ENCODE peak calls at places on chromosomes 7 and 10, in ten cellular contexts. One of them, this sample, is unnamed.

GRCh38 chr10:123301077-123301875 is 147.1 kb downstream of the BUB3 start:
- DNase-seq in Right ventricle myocardium superior: peak; percentile 56
- DNase-seq in BJ: no peak
- DNase-seq in NCI-H774: no peak
- DNase-seq in COR-L47: peak; percentile 23
- DNase-seq in AG08395: peak; percentile 62
- DNase-seq in naive thymus-derived CD8-positive, alpha-beta T cell: no peak
- DNase-seq in mucosa of gallbladder: no peak
- DNase-seq in ovary: no peak
- DNase-seq in HT-29: no peak
- DNase-seq in this sample: peak; percentile 4

GRCh38 chr10:101675115-101675514 is 19.9 kb downstream of the FBXW4 start:
- DNase-seq in Right ventricle myocardium superior: no peak
- DNase-seq in BJ: no peak
- DNase-seq in NCI-H774: no peak
- DNase-seq in COR-L47: no peak
- DNase-seq in AG08395: no peak
- DNase-seq in naive thymus-derived CD8-positive, alpha-beta T cell: no peak
- DNase-seq in mucosa of gallbladder: no peak
- DNase-seq in ovary: no peak
- DNase-seq in HT-29: no peak
- DNase-seq in this sample: no peak

GRCh38 chr10:49053053-49053997 is 62.0 kb downstream of the VSTM4 start:
- DNase-seq in Right ventricle myocardium superior: peak; percentile 65
- DNase-seq in BJ: no peak
- DNase-seq in NCI-H774: no peak
- DNase-seq in COR-L47: no peak
- DNase-seq in AG08395: no peak
- DNase-seq in naive thymus-derived CD8-positive, alpha-beta T cell: no peak
- DNase-seq in mucosa of gallbladder: no peak
- DNase-seq in ovary: no peak
- DNase-seq in HT-29: no peak
- DNase-seq in this sample: no peak

GRCh38 chr7:44762300-44762699 is 13.7 kb downstream of the ZMIZ2 start:
- DNase-seq in Right ventricle myocardium superior: no peak
- DNase-seq in BJ: no peak
- DNase-seq in NCI-H774: no peak
- DNase-seq in COR-L47: no peak
- DNase-seq in AG08395: no peak
- DNase-seq in naive thymus-derived CD8-positive, alpha-beta T cell: no peak
- DNase-seq in mucosa of gallbladder: no peak
- DNase-seq in ovary: no peak
- DNase-seq in HT-29: peak; percentile 22
- DNase-seq in this sample: no peak

GRCh38 chr7:13880789-13881188 is 108.7 kb downstream of the ETV1 start:
- DNase-seq in Right ventricle myocardium superior: no peak
- DNase-seq in BJ: peak; percentile 63
- DNase-seq in NCI-H774: no peak
- DNase-seq in COR-L47: no peak
- DNase-seq in AG08395: peak; percentile 79
- DNase-seq in naive thymus-derived CD8-positive, alpha-beta T cell: no peak
- DNase-seq in mucosa of gallbladder: no peak
- DNase-seq in ovary: no peak
- DNase-seq in HT-29: no peak
- DNase-seq in this sample: no peak

GRCh38 chr7:78400038-78400437 is 601.5 kb downstream of the PHTF2 start:
- DNase-seq in Right ventricle myocardium superior: no peak
- DNase-seq in BJ: no peak
- DNase-seq in NCI-H774: no peak
- DNase-seq in COR-L47: no peak
- DNase-seq in AG08395: no peak
- DNase-seq in naive thymus-derived CD8-positive, alpha-beta T cell: no peak
- DNase-seq in mucosa of gallbladder: no peak
- DNase-seq in ovary: no peak
- DNase-seq in HT-29: no peak
- DNase-seq in this sample: no peak

GRCh38 chr7:28990200-28990960 is 32.2 kb upstream of the TRIL start:
- DNase-seq in Right ventricle myocardium superior: peak; percentile 81
- DNase-seq in BJ: no peak
- DNase-seq in NCI-H774: no peak
- DNase-seq in COR-L47: no peak
- DNase-seq in AG08395: no peak
- DNase-seq in naive thymus-derived CD8-positive, alpha-beta T cell: no peak
- DNase-seq in mucosa of gallbladder: no peak
- DNase-seq in ovary: no peak
- DNase-seq in HT-29: no peak
- DNase-seq in this sample: no peak

GRCh38 chr10:52334595-52334994 is 20.5 kb downstream of the DKK1 start:
- DNase-seq in Right ventricle myocardium superior: no peak
- DNase-seq in BJ: no peak
- DNase-seq in NCI-H774: no peak
- DNase-seq in COR-L47: no peak
- DNase-seq in AG08395: no peak
- DNase-seq in naive thymus-derived CD8-positive, alpha-beta T cell: no peak
- DNase-seq in mucosa of gallbladder: no peak
- DNase-seq in ovary: no peak
- DNase-seq in HT-29: no peak
- DNase-seq in this sample: no peak

GRCh38 chr10:4511559-4511958 is 314.4 kb upstream of the AKR1E2 start:
- DNase-seq in Right ventricle myocardium superior: no peak
- DNase-seq in BJ: no peak
- DNase-seq in NCI-H774: no peak
- DNase-seq in COR-L47: no peak
- DNase-seq in AG08395: peak; percentile 31
- DNase-seq in naive thymus-derived CD8-positive, alpha-beta T cell: no peak
- DNase-seq in mucosa of gallbladder: no peak
- DNase-seq in ovary: no peak
- DNase-seq in HT-29: no peak
- DNase-seq in this sample: no peak

GRCh38 chr10:43923328-43923727 is 274.6 kb upstream of the ZNF32 start:
- DNase-seq in Right ventricle myocardium superior: no peak
- DNase-seq in BJ: no peak
- DNase-seq in NCI-H774: no peak
- DNase-seq in COR-L47: no peak
- DNase-seq in AG08395: no peak
- DNase-seq in naive thymus-derived CD8-positive, alpha-beta T cell: no peak
- DNase-seq in mucosa of gallbladder: no peak
- DNase-seq in ovary: no peak
- DNase-seq in HT-29: no peak
- DNase-seq in this sample: no peak

GRCh38 chr7:13541326-13541725 is 448.1 kb downstream of the ETV1 start:
- DNase-seq in Right ventricle myocardium superior: no peak
- DNase-seq in BJ: no peak
- DNase-seq in NCI-H774: no peak
- DNase-seq in COR-L47: no peak
- DNase-seq in AG08395: no peak
- DNase-seq in naive thymus-derived CD8-positive, alpha-beta T cell: no peak
- DNase-seq in mucosa of gallbladder: no peak
- DNase-seq in ovary: no peak
- DNase-seq in HT-29: no peak
- DNase-seq in this sample: no peak

GRCh38 chr7:46550864-46551263 is 629.8 kb upstream of the IGFBP3 start:
- DNase-seq in Right ventricle myocardium superior: no peak
- DNase-seq in BJ: no peak
- DNase-seq in NCI-H774: no peak
- DNase-seq in COR-L47: no peak
- DNase-seq in AG08395: no peak
- DNase-seq in naive thymus-derived CD8-positive, alpha-beta T cell: no peak
- DNase-seq in mucosa of gallbladder: no peak
- DNase-seq in ovary: no peak
- DNase-seq in HT-29: no peak
- DNase-seq in this sample: no peak

GRCh38 chr7:127415060-127415742 is 22.7 kb upstream of the ZNF800 start:
- DNase-seq in Right ventricle myocardium superior: no peak
- DNase-seq in BJ: no peak
- DNase-seq in NCI-H774: no peak
- DNase-seq in COR-L47: no peak
- DNase-seq in AG08395: no peak
- DNase-seq in naive thymus-derived CD8-positive, alpha-beta T cell: no peak
- DNase-seq in mucosa of gallbladder: no peak
- DNase-seq in ovary: no peak
- DNase-seq in HT-29: no peak
- DNase-seq in this sample: no peak

GRCh38 chr10:110355181-110355831 is 50.6 kb upstream of the SMNDC1 start:
- DNase-seq in Right ventricle myocardium superior: no peak
- DNase-seq in BJ: no peak
- DNase-seq in NCI-H774: no peak
- DNase-seq in COR-L47: no peak
- DNase-seq in AG08395: no peak
- DNase-seq in naive thymus-derived CD8-positive, alpha-beta T cell: no peak
- DNase-seq in mucosa of gallbladder: no peak
- DNase-seq in ovary: no peak
- DNase-seq in HT-29: no peak
- DNase-seq in this sample: no peak

GRCh38 chr7:128361463-128362441 is at the start of gene PRRT4:
- DNase-seq in Right ventricle myocardium superior: peak; percentile 73
- DNase-seq in BJ: no peak
- DNase-seq in NCI-H774: no peak
- DNase-seq in COR-L47: peak; percentile 63
- DNase-seq in AG08395: peak; percentile 50
- DNase-seq in naive thymus-derived CD8-positive, alpha-beta T cell: peak; percentile 77
- DNase-seq in mucosa of gallbladder: no peak
- DNase-seq in ovary: peak; percentile 69
- DNase-seq in HT-29: no peak
- DNase-seq in this sample: peak; percentile 42

GRCh38 chr7:36048141-36048901 is 104.7 kb upstream of the EEPD1 start:
- DNase-seq in Right ventricle myocardium superior: no peak
- DNase-seq in BJ: peak; percentile 93
- DNase-seq in NCI-H774: no peak
- DNase-seq in COR-L47: no peak
- DNase-seq in AG08395: peak; percentile 87
- DNase-seq in naive thymus-derived CD8-positive, alpha-beta T cell: no peak
- DNase-seq in mucosa of gallbladder: peak; percentile 17
- DNase-seq in ovary: no peak
- DNase-seq in HT-29: no peak
- DNase-seq in this sample: no peak

GRCh38 chr10:86899128-86899527 is 58.3 kb downstream of the MMRN2 start:
- DNase-seq in Right ventricle myocardium superior: no peak
- DNase-seq in BJ: no peak
- DNase-seq in NCI-H774: no peak
- DNase-seq in COR-L47: no peak
- DNase-seq in AG08395: no peak
- DNase-seq in naive thymus-derived CD8-positive, alpha-beta T cell: no peak
- DNase-seq in mucosa of gallbladder: no peak
- DNase-seq in ovary: no peak
- DNase-seq in HT-29: no peak
- DNase-seq in this sample: no peak

GRCh38 chr10:118721005-118721876 is 33.5 kb downstream of the CACUL1 start:
- DNase-seq in Right ventricle myocardium superior: no peak
- DNase-seq in BJ: no peak
- DNase-seq in NCI-H774: peak; percentile 1
- DNase-seq in COR-L47: no peak
- DNase-seq in AG08395: peak; percentile 48
- DNase-seq in naive thymus-derived CD8-positive, alpha-beta T cell: peak; percentile 77
- DNase-seq in mucosa of gallbladder: peak; percentile 74
- DNase-seq in ovary: no peak
- DNase-seq in HT-29: peak; percentile 85
- DNase-seq in this sample: peak; percentile 51

GRCh38 chr7:77667459-77668090 is 28.7 kb upstream of the RSBN1L start:
- DNase-seq in Right ventricle myocardium superior: no peak
- DNase-seq in BJ: no peak
- DNase-seq in NCI-H774: no peak
- DNase-seq in COR-L47: no peak
- DNase-seq in AG08395: no peak
- DNase-seq in naive thymus-derived CD8-positive, alpha-beta T cell: no peak
- DNase-seq in mucosa of gallbladder: no peak
- DNase-seq in ovary: no peak
- DNase-seq in HT-29: no peak
- DNase-seq in this sample: no peak

GRCh38 chr7:113730309-113730955 is 188.4 kb downstream of the PPP1R3A start:
- DNase-seq in Right ventricle myocardium superior: no peak
- DNase-seq in BJ: no peak
- DNase-seq in NCI-H774: no peak
- DNase-seq in COR-L47: no peak
- DNase-seq in AG08395: peak; percentile 2
- DNase-seq in naive thymus-derived CD8-positive, alpha-beta T cell: no peak
- DNase-seq in mucosa of gallbladder: no peak
- DNase-seq in ovary: no peak
- DNase-seq in HT-29: no peak
- DNase-seq in this sample: no peak